ENCODE peak calls at places on chromosomes 11 and 22, in seven cellular contexts. G is GM23248; C is NCI-H510A treated with DMSO at 0.1 percent for 48 hours; N is MM.1S; F is CD4-positive, alpha-beta memory T cell; X is HFF-Myc; K is tibial nerve. P is an unnamed sample.

GRCh38 chr11:9351321-9351881 is 33.1 kb upstream of the IPO7 start:
- DNase-seq in F (no peak), X (no peak), C (no peak), K (no peak), G (no peak), N (no peak), P (no peak)

GRCh38 chr11:66966351-66966750 is 8.2 kb upstream of the PC start:
- DNase-seq in C (no peak), K (no peak), X (no peak), G (no peak), N (no peak), F (no peak), P (no peak)

GRCh38 chr11:111428113-111428876 is 49.2 kb upstream of the POU2AF1 start:
- DNase-seq in K (no peak), X (no peak), F (no peak), N (no peak), G (no peak), C (peak; percentile 42), P (no peak)

GRCh38 chr22:47059701-47060161 is 297.3 kb downstream of the TBC1D22A start:
- DNase-seq in F (no peak), K (no peak), X (no peak), G (no peak), C (no peak), N (no peak), P (no peak)

GRCh38 chr22:46869848-46870441 is 107.5 kb downstream of the TBC1D22A start:
- DNase-seq in X (no peak), C (no peak), G (no peak), F (no peak), K (no peak), N (no peak), P (no peak)

GRCh38 chr11:68503792-68504191 is 43.2 kb downstream of the PPP6R3 start:
- DNase-seq in C (peak; percentile 48), G (no peak), F (no peak), X (no peak), K (no peak), N (no peak), P (peak; percentile 37)

GRCh38 chr11:132935383-132935782 is 596.9 kb downstream of the OPCML start:
- DNase-seq in X (no peak), N (no peak), C (no peak), K (no peak), F (no peak), G (no peak), P (no peak)

GRCh38 chr11:130174642-130175041 is 15.1 kb downstream of the ST14 start:
- DNase-seq in G (no peak), X (no peak), K (no peak), C (no peak), F (no peak), N (no peak), P (no peak)

GRCh38 chr11:65437436-65438227 is 15.0 kb downstream of the NEAT1 start:
- DNase-seq in C (no peak), K (no peak), N (no peak), F (no peak), X (no peak), G (peak; percentile 44), P (no peak)

GRCh38 chr22:38901111-38901641 is 29.2 kb upstream of the CBX6 start:
- DNase-seq in X (no peak), K (no peak), G (no peak), N (peak; percentile 76), C (no peak), F (no peak), P (no peak)

GRCh38 chr11:63804259-63804658 is 9.0 kb upstream of the SPINDOC start:
- DNase-seq in K (no peak), F (no peak), X (no peak), N (no peak), G (no peak), C (peak; percentile 20), P (no peak)

GRCh38 chr11:47004595-47005033 is 68.1 kb downstream of the CSTPP1 start:
- DNase-seq in X (peak; percentile 96), K (peak; percentile 80), C (peak; percentile 23), F (no peak), N (peak; percentile 21), G (peak; percentile 98), P (no peak)

GRCh38 chr22:37051629-37052385 is at the start of gene KCTD17:
- DNase-seq in X (no peak), F (peak; percentile 65), C (peak; percentile 24), G (peak; percentile 94), K (peak; percentile 30), N (peak; percentile 73), P (peak; percentile 29)

GRCh38 chr22:39815882-39816395 is 77.6 kb downstream of the ENTHD1 start:
- DNase-seq in K (no peak), X (no peak), F (no peak), C (no peak), N (no peak), G (no peak), P (no peak)

GRCh38 chr22:46378499-46379300 is 43.2 kb downstream of the TRMU start:
- DNase-seq in N (no peak), K (no peak), C (no peak), X (no peak), F (no peak), G (no peak), P (no peak)

GRCh38 chr11:910044-910588 is 494 bp downstream of the CHID1 start:
- DNase-seq in C (no peak), N (peak; percentile 34), K (no peak), F (no peak), X (no peak), G (no peak), P (no peak)